ENCODE peak calls at places on chromosomes 16 and 17, in five cellular contexts. One of them, this sample, is unnamed.

GRCh38 chr17:64504769-64505319 is 1.2 kb downstream of the DDX5 start:
- DNase-seq in K562: no peak
- DNase-seq in upper lobe of left lung: no peak
- DNase-seq in cardiac muscle cell: no peak
- DNase-seq in body of pancreas: no peak
- DNase-seq in this sample: no peak

GRCh38 chr16:3457434-3458252 is 14.2 kb downstream of the NAA60 start:
- DNase-seq in cardiac muscle cell: peak; percentile 95
- DNase-seq in K562: peak; percentile 99
- DNase-seq in body of pancreas: peak; percentile 91
- DNase-seq in upper lobe of left lung: peak; percentile 99
- DNase-seq in this sample: peak; percentile 83

GRCh38 chr16:61721561-61721960 is 314.7 kb downstream of the CDH8 start:
- DNase-seq in body of pancreas: no peak
- DNase-seq in upper lobe of left lung: no peak
- DNase-seq in K562: no peak
- DNase-seq in cardiac muscle cell: no peak
- DNase-seq in this sample: no peak

GRCh38 chr16:75580-76501 is 2.2 kb upstream of the MPG start:
- DNase-seq in upper lobe of left lung: peak; percentile 83
- DNase-seq in cardiac muscle cell: no peak
- DNase-seq in K562: peak; percentile 65
- DNase-seq in body of pancreas: peak; percentile 53
- DNase-seq in this sample: no peak

GRCh38 chr17:59859444-59860025 is 33.2 kb downstream of the TUBD1 start:
- DNase-seq in K562: no peak
- DNase-seq in cardiac muscle cell: no peak
- DNase-seq in body of pancreas: no peak
- DNase-seq in upper lobe of left lung: no peak
- DNase-seq in this sample: no peak

GRCh38 chr16:84266451-84266850 is 26.6 kb upstream of the KCNG4 start:
- DNase-seq in body of pancreas: no peak
- DNase-seq in K562: peak; percentile 91
- DNase-seq in cardiac muscle cell: peak; percentile 89
- DNase-seq in upper lobe of left lung: no peak
- DNase-seq in this sample: peak; percentile 4

GRCh38 chr17:50356418-50356817 is 10.5 kb downstream of the XYLT2 start:
- DNase-seq in body of pancreas: no peak
- DNase-seq in cardiac muscle cell: no peak
- DNase-seq in upper lobe of left lung: peak; percentile 61
- DNase-seq in K562: no peak
- DNase-seq in this sample: no peak

GRCh38 chr16:75383141-75383540 is 50.2 kb downstream of the CFDP1 start:
- DNase-seq in cardiac muscle cell: no peak
- DNase-seq in upper lobe of left lung: no peak
- DNase-seq in K562: no peak
- DNase-seq in body of pancreas: no peak
- DNase-seq in this sample: no peak

GRCh38 chr16:73213761-73214480 is 166.0 kb upstream of the ZFHX3 start:
- DNase-seq in cardiac muscle cell: no peak
- DNase-seq in K562: no peak
- DNase-seq in upper lobe of left lung: no peak
- DNase-seq in body of pancreas: no peak
- DNase-seq in this sample: no peak

GRCh38 chr17:35449371-35449931 is 885 bp upstream of the SLFN13 start:
- DNase-seq in cardiac muscle cell: peak; percentile 40
- DNase-seq in body of pancreas: no peak
- DNase-seq in upper lobe of left lung: peak; percentile 76
- DNase-seq in K562: no peak
- DNase-seq in this sample: no peak

GRCh38 chr16:11689031-11689840 is 21.0 kb downstream of the SNN start:
- DNase-seq in K562: no peak
- DNase-seq in cardiac muscle cell: no peak
- DNase-seq in upper lobe of left lung: no peak
- DNase-seq in body of pancreas: no peak
- DNase-seq in this sample: no peak

GRCh38 chr16:85665373-85665740 is 23.4 kb downstream of the GINS2 start:
- DNase-seq in body of pancreas: no peak
- DNase-seq in K562: no peak
- DNase-seq in cardiac muscle cell: no peak
- DNase-seq in upper lobe of left lung: peak; percentile 15
- DNase-seq in this sample: no peak

GRCh38 chr16:28105297-28105696 is 41.8 kb upstream of the GSG1L start:
- DNase-seq in body of pancreas: no peak
- DNase-seq in cardiac muscle cell: no peak
- DNase-seq in upper lobe of left lung: no peak
- DNase-seq in K562: no peak
- DNase-seq in this sample: no peak

GRCh38 chr17:30969989-30970680 is 704 bp upstream of the RNF135 start:
- DNase-seq in body of pancreas: peak; percentile 34
- DNase-seq in K562: no peak
- DNase-seq in upper lobe of left lung: no peak
- DNase-seq in cardiac muscle cell: no peak
- DNase-seq in this sample: no peak

GRCh38 chr17:32484628-32485027 is 2.2 kb upstream of the CDK5R1 start:
- DNase-seq in upper lobe of left lung: no peak
- DNase-seq in K562: no peak
- DNase-seq in cardiac muscle cell: no peak
- DNase-seq in body of pancreas: no peak
- DNase-seq in this sample: no peak

GRCh38 chr16:19809121-19809635 is 75.5 kb downstream of the GPRC5B start:
- DNase-seq in body of pancreas: peak; percentile 51
- DNase-seq in upper lobe of left lung: no peak
- DNase-seq in cardiac muscle cell: no peak
- DNase-seq in K562: no peak
- DNase-seq in this sample: no peak

GRCh38 chr17:1830288-1830687 is 483 bp downstream of the RPA1 start:
- DNase-seq in K562: peak; percentile 9
- DNase-seq in body of pancreas: no peak
- DNase-seq in upper lobe of left lung: no peak
- DNase-seq in cardiac muscle cell: peak; percentile 34
- DNase-seq in this sample: no peak

GRCh38 chr16:25060920-25061319 is 45.8 kb upstream of the ARHGAP17 start:
- DNase-seq in upper lobe of left lung: no peak
- DNase-seq in body of pancreas: no peak
- DNase-seq in K562: no peak
- DNase-seq in cardiac muscle cell: peak; percentile 92
- DNase-seq in this sample: no peak

GRCh38 chr17:68343976-68344375 is 52.7 kb downstream of the ARSG start:
- DNase-seq in upper lobe of left lung: no peak
- DNase-seq in body of pancreas: no peak
- DNase-seq in cardiac muscle cell: no peak
- DNase-seq in K562: no peak
- DNase-seq in this sample: no peak

GRCh38 chr17:64028874-64029464 is 8.5 kb upstream of the ICAM2 start:
- DNase-seq in K562: peak; percentile 71
- DNase-seq in upper lobe of left lung: no peak
- DNase-seq in cardiac muscle cell: peak; percentile 70
- DNase-seq in body of pancreas: peak; percentile 75
- DNase-seq in this sample: peak; percentile 42

GRCh38 chr17:46815474-46816353 is 2.8 kb downstream of the WNT3 start:
- DNase-seq in upper lobe of left lung: no peak
- DNase-seq in cardiac muscle cell: no peak
- DNase-seq in K562: no peak
- DNase-seq in body of pancreas: no peak
- DNase-seq in this sample: no peak

GRCh38 chr16:87556941-87557459 is 45.3 kb upstream of the JPH3 start:
- DNase-seq in K562: no peak
- DNase-seq in cardiac muscle cell: peak; percentile 83
- DNase-seq in upper lobe of left lung: peak; percentile 70
- DNase-seq in body of pancreas: no peak
- DNase-seq in this sample: no peak

GRCh38 chr17:20781260-20781659 is 201.7 kb downstream of the CDRT15L2 start:
- DNase-seq in K562: no peak
- DNase-seq in upper lobe of left lung: no peak
- DNase-seq in body of pancreas: no peak
- DNase-seq in cardiac muscle cell: no peak
- DNase-seq in this sample: no peak

GRCh38 chr17:80425835-80426426 is 11.0 kb downstream of the ENDOV start:
- DNase-seq in upper lobe of left lung: no peak
- DNase-seq in cardiac muscle cell: no peak
- DNase-seq in body of pancreas: no peak
- DNase-seq in K562: no peak
- DNase-seq in this sample: no peak

GRCh38 chr17:43367588-43368242 is 31.1 kb upstream of the ARL4D start:
- DNase-seq in cardiac muscle cell: peak; percentile 72
- DNase-seq in upper lobe of left lung: no peak
- DNase-seq in body of pancreas: no peak
- DNase-seq in K562: no peak
- DNase-seq in this sample: no peak

GRCh38 chr16:11667824-11668589 is at the start of gene SNN:
- DNase-seq in body of pancreas: peak; percentile 87
- DNase-seq in cardiac muscle cell: peak; percentile 95
- DNase-seq in upper lobe of left lung: peak; percentile 98
- DNase-seq in K562: peak; percentile 99
- DNase-seq in this sample: peak; percentile 76

GRCh38 chr17:62565817-62566216 is 61.7 kb upstream of the MRC2 start:
- DNase-seq in upper lobe of left lung: no peak
- DNase-seq in body of pancreas: no peak
- DNase-seq in K562: no peak
- DNase-seq in cardiac muscle cell: no peak
- DNase-seq in this sample: no peak

GRCh38 chr16:30413116-30413806 is 5.9 kb downstream of the ZNF771 start:
- DNase-seq in K562: no peak
- DNase-seq in cardiac muscle cell: no peak
- DNase-seq in body of pancreas: no peak
- DNase-seq in upper lobe of left lung: no peak
- DNase-seq in this sample: no peak

GRCh38 chr16:4614571-4615388 is at the start of gene UBALD1:
- DNase-seq in K562: peak; percentile 82
- DNase-seq in upper lobe of left lung: peak; percentile 97
- DNase-seq in cardiac muscle cell: peak; percentile 95
- DNase-seq in body of pancreas: peak; percentile 89
- DNase-seq in this sample: peak; percentile 62

GRCh38 chr17:7873051-7873450 is 15.2 kb downstream of the CYB5D1 start:
- DNase-seq in body of pancreas: no peak
- DNase-seq in upper lobe of left lung: no peak
- DNase-seq in K562: no peak
- DNase-seq in cardiac muscle cell: peak; percentile 50
- DNase-seq in this sample: no peak

GRCh38 chr16:5490499-5490898 is 392.9 kb upstream of the EEF2KMT start:
- DNase-seq in K562: peak; percentile 77
- DNase-seq in body of pancreas: peak; percentile 18
- DNase-seq in upper lobe of left lung: peak; percentile 72
- DNase-seq in cardiac muscle cell: peak; percentile 72
- DNase-seq in this sample: no peak

GRCh38 chr17:80023261-80024205 is 12.1 kb downstream of the TBC1D16 start:
- DNase-seq in upper lobe of left lung: peak; percentile 83
- DNase-seq in cardiac muscle cell: no peak
- DNase-seq in K562: no peak
- DNase-seq in body of pancreas: no peak
- DNase-seq in this sample: no peak

GRCh38 chr16:525123-525519 is 2.4 kb upstream of the CAPN15 start:
- DNase-seq in upper lobe of left lung: no peak
- DNase-seq in K562: no peak
- DNase-seq in cardiac muscle cell: no peak
- DNase-seq in body of pancreas: no peak
- DNase-seq in this sample: no peak

GRCh38 chr16:51982715-51983680 is 563.9 kb downstream of the TOX3 start:
- DNase-seq in upper lobe of left lung: no peak
- DNase-seq in cardiac muscle cell: peak; percentile 85
- DNase-seq in K562: peak; percentile 25
- DNase-seq in body of pancreas: peak; percentile 57
- DNase-seq in this sample: no peak

GRCh38 chr16:53249331-53249730 is 184.9 kb upstream of the RBL2 start:
- DNase-seq in K562: no peak
- DNase-seq in upper lobe of left lung: no peak
- DNase-seq in cardiac muscle cell: no peak
- DNase-seq in body of pancreas: no peak
- DNase-seq in this sample: no peak

GRCh38 chr16:49281843-49282642 is 405 bp upstream of the CBLN1 start:
- DNase-seq in cardiac muscle cell: peak; percentile 98
- DNase-seq in body of pancreas: peak; percentile 92
- DNase-seq in K562: peak; percentile 99
- DNase-seq in upper lobe of left lung: peak; percentile 97
- DNase-seq in this sample: no peak
- H3K27me3 ChIP-seq in cardiac muscle cell: peaks cover 85% of the 10 kb centered on the region
- H3K27me3 ChIP-seq in body of pancreas: peaks cover 3% of the 10 kb centered on the region
- H3K27me3 ChIP-seq in K562: peaks cover 17% of the 10 kb centered on the region
- H3K27me3 ChIP-seq in upper lobe of left lung: peaks cover 12% of the 10 kb centered on the region
- H3K27me3 ChIP-seq in this sample: peaks cover 16% of the 10 kb centered on the region

DNA sequence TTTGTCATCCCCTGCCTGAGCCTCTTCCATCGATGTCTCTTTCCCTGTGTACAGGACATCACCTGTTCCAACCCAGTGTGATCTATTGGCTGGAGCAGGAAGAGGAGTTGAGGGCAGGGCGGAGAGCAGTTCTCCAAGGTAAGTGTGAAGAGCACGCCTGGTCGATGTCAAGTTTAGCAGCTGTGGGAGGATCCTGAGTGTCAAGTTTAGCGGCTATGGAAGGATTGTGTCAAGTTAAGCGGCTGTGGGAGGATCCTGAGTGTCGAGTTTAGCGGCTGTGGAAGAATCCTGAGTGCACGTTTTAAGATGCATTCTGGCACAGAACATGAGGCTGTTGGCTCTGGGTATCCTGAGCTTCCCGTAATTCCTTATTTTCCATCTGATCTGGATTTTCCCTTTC is 7.2 kb downstream of the ZNF778 start:
- DNase-seq in body of pancreas: no peak
- DNase-seq in upper lobe of left lung: no peak
- DNase-seq in cardiac muscle cell: no peak
- DNase-seq in K562: no peak
- DNase-seq in this sample: no peak
- H3K4me3 ChIP-seq in body of pancreas: no peak overlapping the region
- H3K4me3 ChIP-seq in upper lobe of left lung: no peak overlapping the region
- H3K4me3 ChIP-seq in cardiac muscle cell: no peak overlapping the region
- H3K4me3 ChIP-seq in K562: no peak overlapping the region
- H3K4me3 ChIP-seq in this sample: no peak overlapping the region

GRCh38 chr17:82224666-82225065 is 4.2 kb upstream of the SLC16A3 start:
- DNase-seq in K562: no peak
- DNase-seq in cardiac muscle cell: no peak
- DNase-seq in body of pancreas: no peak
- DNase-seq in upper lobe of left lung: no peak
- DNase-seq in this sample: no peak
- H3K27ac ChIP-seq in K562: no peak overlapping the region
- H3K27ac ChIP-seq in cardiac muscle cell: peak overlapping the region; percentile 75
- H3K27ac ChIP-seq in body of pancreas: no peak overlapping the region
- H3K27ac ChIP-seq in upper lobe of left lung: no peak overlapping the region
- H3K27ac ChIP-seq in this sample: no peak overlapping the region

GRCh38 chr17:76926237-76926866 is 58.1 kb downstream of the MGAT5B start:
- DNase-seq in body of pancreas: no peak
- DNase-seq in cardiac muscle cell: no peak
- DNase-seq in K562: no peak
- DNase-seq in upper lobe of left lung: peak; percentile 54
- DNase-seq in this sample: no peak
- H3K27me3 ChIP-seq in body of pancreas: no peaks in the 10 kb centered on the region
- H3K27me3 ChIP-seq in cardiac muscle cell: no peaks in the 10 kb centered on the region
- H3K27me3 ChIP-seq in K562: peaks cover 15% of the 10 kb centered on the region
- H3K27me3 ChIP-seq in upper lobe of left lung: no peaks in the 10 kb centered on the region
- H3K27me3 ChIP-seq in this sample: no peaks in the 10 kb centered on the region

GRCh38 chr16:23863511-23864422 is 28.0 kb downstream of the PRKCB start:
- DNase-seq in body of pancreas: no peak
- DNase-seq in upper lobe of left lung: no peak
- DNase-seq in K562: no peak
- DNase-seq in cardiac muscle cell: no peak
- DNase-seq in this sample: no peak
- H3K4me3 ChIP-seq in body of pancreas: no peak overlapping the region
- H3K4me3 ChIP-seq in upper lobe of left lung: peak overlapping the region; percentile 24
- H3K4me3 ChIP-seq in K562: no peak overlapping the region
- H3K4me3 ChIP-seq in cardiac muscle cell: no peak overlapping the region
- H3K4me3 ChIP-seq in this sample: peak overlapping the region; percentile 59

GRCh38 chr17:74592087-74592990 is at the start of gene CD300LD:
- DNase-seq in K562: no peak
- DNase-seq in cardiac muscle cell: no peak
- DNase-seq in upper lobe of left lung: no peak
- DNase-seq in body of pancreas: no peak
- DNase-seq in this sample: no peak
- H3K27ac ChIP-seq in K562: no peak within 1 kb of the TSS
- H3K27ac ChIP-seq in cardiac muscle cell: no peak within 1 kb of the TSS
- H3K27ac ChIP-seq in upper lobe of left lung: no peak within 1 kb of the TSS
- H3K27ac ChIP-seq in body of pancreas: no peak within 1 kb of the TSS
- H3K27ac ChIP-seq in this sample: no peak within 1 kb of the TSS

This sample was measured in effector memory CD4-positive, alpha-beta T cell.